ENCODE peak calls at places on chromosomes 16 and 17, in eight cellular contexts. A is choroid plexus epithelial cell; J is coronary artery; O is H7; U is epithelial cell of esophagus; G is neural crest cell; Q is activated CD8-positive, alpha-beta T cell treated with anti-CD3 and anti-CD28 coated beads for 36 hours; Z is GM23338. D is an unnamed sample.

GRCh38 chr17:30964878-30965277 is 6.0 kb upstream of the RNF135 start:
- DNase-seq in A (peak; percentile 28), J (no peak), O (no peak), U (peak; percentile 52), G (no peak), Q (no peak), Z (no peak), D (no peak)

GRCh38 chr17:57284984-57285646 is 28.8 kb downstream of the MSI2 start:
- DNase-seq in A (peak; percentile 20), J (no peak), O (peak; percentile 74), U (no peak), G (no peak), Q (peak; percentile 82), Z (peak; percentile 64), D (peak; percentile 93)

GRCh38 chr16:73096510-73096909 is 48.6 kb upstream of the ZFHX3 start:
- DNase-seq in A (no peak), J (no peak), O (no peak), U (no peak), G (no peak), Q (no peak), Z (no peak), D (no peak)

GRCh38 chr16:30565984-30566383 is 5.5 kb downstream of the ZNF688 start:
- DNase-seq in A (no peak), J (no peak), O (no peak), U (no peak), G (no peak), Q (no peak), Z (no peak), D (no peak)

GRCh38 chr17:59108400-59109102 is 1.9 kb upstream of the TRIM37 start:
- DNase-seq in A (no peak), J (no peak), O (no peak), U (no peak), G (no peak), Q (no peak), Z (no peak), D (no peak)

GRCh38 chr16:75455677-75456076 is 8.8 kb downstream of the TMEM170A start:
- DNase-seq in A (no peak), J (no peak), O (no peak), U (no peak), G (no peak), Q (no peak), Z (no peak), D (no peak)

GRCh38 chr17:78316867-78317816 is 42.7 kb downstream of the SOCS3 start:
- DNase-seq in A (peak; percentile 61), J (no peak), O (peak; percentile 96), U (no peak), G (no peak), Q (no peak), Z (peak; percentile 93), D (peak; percentile 55)

GRCh38 chr17:58387834-58388233 is 29.5 kb downstream of the RNF43 start:
- DNase-seq in A (no peak), J (no peak), O (no peak), U (no peak), G (no peak), Q (peak; percentile 50), Z (no peak), D (no peak)

GRCh38 chr16:56115817-56116576 is 75.3 kb upstream of the GNAO1 start:
- DNase-seq in A (no peak), J (no peak), O (no peak), U (no peak), G (no peak), Q (no peak), Z (peak; percentile 38), D (no peak)

GRCh38 chr17:21351366-21352065 is 24.6 kb upstream of the KCNJ12 start:
- DNase-seq in A (no peak), J (no peak), O (no peak), U (no peak), G (no peak), Q (no peak), Z (no peak), D (no peak)

GRCh38 chr16:3496386-3496785 is 1.1 kb upstream of the C16orf90 start:
- DNase-seq in A (no peak), J (no peak), O (no peak), U (no peak), G (no peak), Q (no peak), Z (no peak), D (no peak)

GRCh38 chr17:74037320-74037719 is 166.2 kb upstream of the RPL38 start:
- DNase-seq in A (peak; percentile 11), J (no peak), O (no peak), U (peak; percentile 4), G (no peak), Q (no peak), Z (peak; percentile 5), D (no peak)

GRCh38 chr16:48603647-48604376 is 6.2 kb downstream of the N4BP1 start:
- DNase-seq in A (no peak), J (no peak), O (no peak), U (no peak), G (no peak), Q (no peak), Z (no peak), D (no peak)

GRCh38 chr17:19329136-19329535 is 33.4 kb downstream of the B9D1 start:
- DNase-seq in A (no peak), J (no peak), O (no peak), U (no peak), G (no peak), Q (no peak), Z (no peak), D (no peak)

GRCh38 chr17:16474012-16474725 is 17.8 kb downstream of the LRRC75A start:
- DNase-seq in A (no peak), J (no peak), O (no peak), U (no peak), G (no peak), Q (no peak), Z (peak; percentile 63), D (no peak)

GRCh38 chr17:4545217-4545951 is 9.8 kb downstream of the MYBBP1A start:
- DNase-seq in A (no peak), J (peak; percentile 68), O (peak; percentile 57), U (no peak), G (no peak), Q (no peak), Z (no peak), D (no peak)

GRCh38 chr16:54176376-54176901 is 110.1 kb downstream of the IRX3 start:
- DNase-seq in A (peak; percentile 25), J (no peak), O (peak; percentile 79), U (no peak), G (no peak), Q (no peak), Z (peak; percentile 73), D (peak; percentile 70)

GRCh38 chr16:26263406-26263805 is 571.6 kb downstream of the HS3ST4 start:
- DNase-seq in A (no peak), J (no peak), O (no peak), U (no peak), G (no peak), Q (no peak), Z (no peak), D (no peak)

GRCh38 chr16:49605536-49606241 is 232.1 kb downstream of the C16orf78 start:
- DNase-seq in A (no peak), J (peak; percentile 21), O (no peak), U (no peak), G (no peak), Q (no peak), Z (no peak), D (no peak)

GRCh38 chr17:50550661-50551432 is 3.9 kb downstream of the SPATA20 start:
- DNase-seq in A (peak; percentile 95), J (no peak), O (peak; percentile 96), U (peak; percentile 70), G (peak; percentile 75), Q (peak; percentile 33), Z (peak; percentile 95), D (peak; percentile 68)

GRCh38 chr17:78798695-78799559 is 16.9 kb upstream of the CYTH1 start:
- DNase-seq in A (peak; percentile 47), J (no peak), O (peak; percentile 69), U (peak; percentile 47), G (no peak), Q (peak; percentile 33), Z (peak; percentile 27), D (peak; percentile 41)

GRCh38 chr17:19287651-19288050 is 50.5 kb downstream of the EPN2 start:
- DNase-seq in A (no peak), J (no peak), O (no peak), U (no peak), G (no peak), Q (no peak), Z (no peak), D (no peak)

GRCh38 chr17:77311371-77311981 is 170.7 kb downstream of the SEC14L1 start:
- DNase-seq in A (no peak), J (no peak), O (no peak), U (no peak), G (no peak), Q (no peak), Z (no peak), D (no peak)

GRCh38 chr17:44397479-44398440 is 8.3 kb upstream of the ITGA2B start:
- DNase-seq in A (peak; percentile 29), J (no peak), O (no peak), U (no peak), G (no peak), Q (no peak), Z (no peak), D (no peak)

GRCh38 chr16:89000207-89000959 is 23.4 kb upstream of the CBFA2T3 start:
- DNase-seq in A (no peak), J (no peak), O (no peak), U (no peak), G (no peak), Q (no peak), Z (no peak), D (no peak)

GRCh38 chr17:74725111-74725510 is 11.9 kb upstream of the RAB37 start:
- DNase-seq in A (no peak), J (no peak), O (no peak), U (no peak), G (no peak), Q (no peak), Z (no peak), D (no peak)

GRCh38 chr17:33192961-33193911 is 99.9 kb downstream of the ASIC2 start:
- DNase-seq in A (no peak), J (no peak), O (peak; percentile 15), U (no peak), G (no peak), Q (no peak), Z (peak; percentile 69), D (no peak)

GRCh38 chr16:17365591-17366298 is 105.0 kb downstream of the XYLT1 start:
- DNase-seq in A (no peak), J (no peak), O (no peak), U (no peak), G (no peak), Q (no peak), Z (no peak), D (no peak)

GRCh38 chr17:74276561-74277009 is 2.6 kb downstream of the DNAI2 start:
- DNase-seq in A (no peak), J (no peak), O (no peak), U (no peak), G (peak; percentile 39), Q (no peak), Z (no peak), D (peak; percentile 85)

GRCh38 chr16:56767018-56767417 is 37.1 kb downstream of the NUP93 start:
- DNase-seq in A (no peak), J (no peak), O (no peak), U (no peak), G (no peak), Q (no peak), Z (no peak), D (no peak)

D was measured in NB4.